ENCODE peak calls at places on chromosomes 1 and 21, in five cellular contexts. A is H9, W is mesenchymal stem cell, I is H1, F is trophoblast cell. C is an unnamed sample.

GRCh38 chr1:112417985-112418607 is 22.1 kb downstream of the CTTNBP2NL start:
- DNase-seq in A (no peak), W (no peak), I (no peak), F (no peak), C (no peak)

GRCh38 chr1:81547912-81548303 is 252.8 kb upstream of the ADGRL2 start:
- DNase-seq in A (no peak), W (no peak), I (no peak), F (no peak), C (no peak)

GRCh38 chr1:228958121-228958520 is 222.8 kb downstream of the RHOU start:
- DNase-seq in A (no peak), W (peak; percentile 59), I (no peak), F (peak; percentile 76), C (no peak)

GRCh38 chr1:168469690-168470089 is 74.1 kb downstream of the XCL2 start:
- DNase-seq in A (no peak), W (peak; percentile 77), I (no peak), F (peak; percentile 47), C (no peak)

GRCh38 chr1:118928739-118929554 is 59.2 kb downstream of the TBX15 start:
- DNase-seq in A (no peak), W (peak; percentile 11), I (no peak), F (peak; percentile 61), C (peak; percentile 70)

GRCh38 chr21:38048241-38048640 is 132.0 kb upstream of the KCNJ6 start:
- DNase-seq in A (no peak), W (no peak), I (no peak), F (no peak), C (no peak)

GRCh38 chr1:28249879-28250295 is 9.4 kb upstream of the SESN2 start:
- DNase-seq in A (no peak), W (no peak), I (no peak), F (peak; percentile 57), C (no peak)

GRCh38 chr1:185338719-185339622 is 21.9 kb upstream of the IVNS1ABP start:
- DNase-seq in A (no peak), W (peak; percentile 35), I (no peak), F (peak; percentile 24), C (no peak)

GRCh38 chr1:66143661-66144060 is 351.0 kb downstream of the PDE4B start:
- DNase-seq in A (no peak), W (no peak), I (no peak), F (no peak), C (no peak)

GRCh38 chr1:225454733-225455132 is 26.9 kb upstream of the LBR start:
- DNase-seq in A (no peak), W (peak; percentile 91), I (no peak), F (peak; percentile 94), C (no peak)

GRCh38 chr21:36910581-36911307 is 55.7 kb downstream of the HLCS start:
- DNase-seq in A (no peak), W (peak; percentile 31), I (no peak), F (peak; percentile 20), C (no peak)

GRCh38 chr1:234866007-234866866 is 256.3 kb upstream of the IRF2BP2 start:
- DNase-seq in A (no peak), W (peak; percentile 88), I (no peak), F (peak; percentile 90), C (no peak)

GRCh38 chr21:36874665-36875064 is 91.8 kb downstream of the HLCS start:
- DNase-seq in A (no peak), W (no peak), I (no peak), F (no peak), C (no peak)

GRCh38 chr1:179327679-179328078 is 34.1 kb downstream of the SOAT1 start:
- DNase-seq in A (no peak), W (no peak), I (no peak), F (peak; percentile 52), C (no peak)

DNA sequence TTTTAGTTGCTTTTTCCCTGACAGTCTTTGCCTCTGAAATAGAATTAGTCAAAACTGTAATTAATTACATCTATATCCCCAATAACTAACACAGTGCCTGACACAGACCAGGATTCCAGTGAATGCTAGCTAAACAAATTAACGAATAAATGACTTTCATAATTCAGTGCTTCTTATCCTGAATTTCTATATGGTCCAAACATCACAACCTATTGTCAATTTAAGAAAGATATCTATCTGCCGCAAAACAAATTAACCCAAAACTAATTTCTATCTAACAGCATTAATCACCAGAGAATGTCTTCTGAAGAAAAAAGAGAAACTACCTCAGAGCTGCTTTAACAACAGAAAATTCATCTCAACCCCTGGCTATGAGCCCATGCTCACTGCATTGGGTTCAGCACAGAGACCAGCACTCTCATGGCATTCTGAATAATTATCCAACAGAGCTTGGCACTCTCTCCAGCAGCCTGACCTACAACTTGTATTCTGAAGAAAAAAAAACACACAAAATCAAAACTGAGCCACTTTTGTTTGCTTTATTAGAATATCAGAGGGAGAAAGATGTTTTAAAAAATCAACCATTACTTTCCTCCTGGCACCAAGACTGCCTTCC is 547.3 kb upstream of the BEND5 start:
- DNase-seq in A (no peak), W (no peak), I (no peak), F (no peak), C (no peak)
- H2BK12ac ChIP-seq in A (no peak overlapping the region), W (no peak overlapping the region), I (no peak overlapping the region), F (no peak overlapping the region), C (no peak overlapping the region)

DNA sequence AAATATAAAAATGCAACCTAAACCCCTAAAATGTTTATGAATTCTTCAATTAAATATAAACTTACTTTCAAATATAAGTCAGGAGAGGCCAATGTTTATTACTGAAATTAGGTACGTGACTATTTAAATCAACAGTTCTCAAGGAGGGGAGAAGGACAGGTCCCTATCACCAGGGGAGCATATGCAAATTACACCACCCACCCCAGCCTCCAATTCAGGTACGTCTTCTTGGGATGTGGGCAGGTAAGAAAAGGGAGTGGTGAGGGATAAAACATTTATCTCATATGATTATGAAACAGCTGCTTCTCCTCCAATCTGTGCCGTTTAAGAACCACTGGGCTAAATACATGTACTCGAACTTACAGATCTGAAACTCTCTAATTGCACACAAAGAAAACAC is 3.4 kb downstream of the COP1 start:
- DNase-seq in A (no peak), W (no peak), I (no peak), F (no peak), C (no peak)
- H2BK12ac ChIP-seq in A (no peak overlapping the region), W (no peak overlapping the region), I (no peak overlapping the region), F (no peak overlapping the region), C (no peak overlapping the region)

GRCh38 chr1:232016636-232017035 is 390.0 kb downstream of the DISC1 start:
- DNase-seq in A (no peak), W (peak; percentile 55), I (no peak), F (peak; percentile 54), C (no peak)
- H2BK12ac ChIP-seq in A (no peak overlapping the region), W (no peak overlapping the region), I (no peak overlapping the region), F (no peak overlapping the region), C (no peak overlapping the region)

DNA sequence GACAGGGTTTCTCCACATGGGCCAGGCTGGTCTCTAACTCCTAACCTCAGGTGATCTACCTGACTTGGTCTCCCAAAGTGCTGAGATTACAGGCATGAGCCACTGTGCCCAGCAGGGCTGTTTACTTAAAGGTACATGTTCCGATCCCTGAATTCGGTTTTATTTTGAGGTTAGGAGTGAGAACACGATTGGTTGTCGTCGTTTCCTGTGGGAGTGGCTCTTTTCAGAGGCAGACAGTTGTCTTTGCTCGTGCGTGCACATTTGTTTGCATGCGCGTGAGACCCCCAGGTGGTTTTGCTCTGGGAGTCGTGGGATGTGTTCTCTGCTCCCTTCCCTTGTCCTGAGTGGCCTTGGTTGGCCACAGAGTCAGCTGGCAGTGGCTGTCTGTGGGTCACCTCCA is 60.2 kb downstream of the SKI start:
- DNase-seq in A (no peak), W (no peak), I (no peak), F (no peak), C (no peak)
- H2BK12ac ChIP-seq in A (no peak overlapping the region), W (no peak overlapping the region), I (no peak overlapping the region), F (no peak overlapping the region), C (no peak overlapping the region)

GRCh38 chr1:60078182-60078581 is 4.6 kb upstream of the C1orf87 start:
- DNase-seq in A (no peak), W (peak; percentile 22), I (no peak), F (no peak), C (no peak)
- H2BK12ac ChIP-seq in A (no peak overlapping the region), W (no peak overlapping the region), I (no peak overlapping the region), F (no peak overlapping the region), C (no peak overlapping the region)

DNA sequence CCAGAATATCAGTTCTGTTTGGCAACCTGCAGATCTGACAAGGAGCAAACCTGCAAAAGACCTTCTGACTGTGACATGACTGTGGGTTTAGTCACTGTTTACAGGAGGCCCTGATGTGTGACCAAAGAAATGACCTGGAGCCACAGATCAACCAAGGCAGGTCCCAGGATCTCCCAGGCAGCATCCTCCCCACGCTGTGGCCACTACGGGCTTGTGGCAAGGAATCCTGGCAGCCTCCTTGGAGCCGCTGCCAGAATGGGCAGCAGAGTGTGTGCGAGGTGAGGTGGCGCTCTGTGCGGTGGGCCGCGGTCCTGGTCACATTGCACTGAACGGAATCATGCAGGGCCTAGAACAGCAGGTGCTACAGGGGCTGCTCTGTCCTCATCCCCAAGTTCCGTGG is 15.9 kb downstream of the MCM3AP start:
- DNase-seq in A (no peak), W (no peak), I (no peak), F (no peak), C (no peak)
- H2BK12ac ChIP-seq in A (no peak overlapping the region), W (no peak overlapping the region), I (no peak overlapping the region), F (no peak overlapping the region), C (no peak overlapping the region)